ENCODE peak calls at places on chromosomes 4 and X, in four cellular contexts. K is K562, C is HepG2, D is HCT116. T is an unnamed sample.

GRCh38 chr4:70703695-70704332 is 15.5 kb downstream of the UTP3 start:
- DNase-seq in K (no peak), C (no peak), D (no peak), T (no peak)

GRCh38 chrX:70324326-70324725 is 34.4 kb downstream of the KIF4A start:
- DNase-seq in K (no peak), C (no peak), D (no peak), T (no peak)

GRCh38 chr4:105807496-105807895 is 87.8 kb upstream of the NPNT start:
- DNase-seq in K (no peak), C (no peak), D (no peak), T (no peak)

GRCh38 chrX:43964936-43965335 is 8.3 kb downstream of the NDP start:
- DNase-seq in K (no peak), C (no peak), D (no peak), T (no peak)

GRCh38 chrX:41014776-41015175 is 70.5 kb upstream of the USP9X start:
- DNase-seq in K (no peak), C (no peak), D (peak), T (no peak)

GRCh38 chr4:153152453-153153338 is 51.5 kb upstream of the TRIM2 start:
- DNase-seq in K (no peak), C (no peak), D (no peak), T (no peak)

GRCh38 chr4:82213485-82214162 is 160.2 kb downstream of the HNRNPD start:
- DNase-seq in K (no peak), C (no peak), D (no peak), T (no peak)

GRCh38 chr4:82797591-82798081 is 960 bp downstream of the SCD5 start:
- DNase-seq in K (no peak), C (no peak), D (no peak), T (no peak)

GRCh38 chrX:72133851-72134546 is 2.3 kb upstream of the RTL5 start:
- DNase-seq in K (no peak), C (no peak), D (no peak), T (no peak)

GRCh38 chrX:97517763-97518162 is 634.1 kb downstream of the RPA4 start:
- DNase-seq in K (no peak), C (no peak), D (no peak), T (no peak)

GRCh38 chr4:47145630-47146029 is 114.3 kb downstream of the GABRB1 start:
- DNase-seq in K (no peak), C (peak), D (no peak), T (no peak)

GRCh38 chr4:118141240-118141639 is 107.0 kb downstream of the NDST3 start:
- DNase-seq in K (no peak), C (no peak), D (no peak), T (no peak)

GRCh38 chrX:53483838-53484420 is 49.8 kb upstream of the HSD17B10 start:
- DNase-seq in K (no peak), C (no peak), D (no peak), T (no peak)

GRCh38 chrX:110914281-110914680 is 118.7 kb upstream of the CHRDL1 start:
- DNase-seq in K (no peak), C (no peak), D (no peak), T (no peak)

GRCh38 chrX:79081895-79082512 is 62.5 kb upstream of the GPR174 start:
- DNase-seq in K (peak), C (no peak), D (no peak), T (peak)

GRCh38 chrX:37921758-37922157 is 74.4 kb upstream of the DYNLT3 start:
- DNase-seq in K (no peak), C (no peak), D (no peak), T (no peak)

GRCh38 chrX:3526084-3526483 is 179.6 kb upstream of the MXRA5 start:
- DNase-seq in K (no peak), C (no peak), D (no peak), T (no peak)
- TF ChIP-seq TCF7L2 in K (no peak), C (no peak), D (no peak), T (no peak)

DNA sequence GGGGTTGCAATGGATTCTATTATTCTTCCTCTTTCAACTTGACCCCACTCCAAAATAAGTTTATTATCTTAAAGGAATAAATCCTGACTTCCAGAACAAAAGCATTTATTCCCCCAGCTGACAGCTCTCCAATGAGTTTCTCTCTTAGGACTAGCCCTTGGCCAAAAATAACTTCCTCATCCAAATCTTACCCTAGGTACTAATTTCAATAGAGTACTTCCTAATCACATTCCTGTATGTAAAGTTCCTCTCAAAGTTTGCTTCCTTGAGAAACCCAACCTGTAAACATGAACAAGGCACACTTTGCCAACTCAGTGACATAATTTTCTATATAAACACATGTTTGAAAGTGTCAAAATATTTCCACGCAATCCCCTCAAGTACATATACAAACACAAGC is 671.2 kb upstream of the GALNTL6 start:
- DNase-seq in K (no peak), C (no peak), D (no peak), T (no peak)
- TF ChIP-seq TCF7L2 in K (no peak), C (no peak), D (no peak), T (no peak)

DNA sequence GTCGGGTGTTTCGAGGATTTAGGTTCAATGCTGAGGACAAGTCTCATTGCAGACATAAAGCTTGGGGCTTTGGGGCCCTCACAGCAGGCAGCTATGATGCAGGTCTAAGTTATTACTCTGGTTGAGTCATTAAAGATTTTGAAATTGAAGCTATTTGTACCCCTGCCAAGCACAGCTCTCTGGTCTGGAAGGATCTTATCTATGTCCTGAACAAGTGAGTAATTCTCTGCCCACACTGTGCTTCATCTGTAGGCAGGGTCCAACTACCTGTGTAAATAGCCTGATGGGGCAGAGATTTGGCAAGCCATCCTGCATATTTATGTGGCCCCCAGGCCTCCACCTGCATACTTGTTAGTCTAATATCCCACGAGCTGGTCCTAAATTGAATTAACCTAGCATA is 41.4 kb upstream of the MAGEA4 start:
- DNase-seq in K (no peak), C (peak), D (peak), T (no peak)
- TF ChIP-seq TCF7L2 in K (no peak), C (no peak), D (no peak), T (no peak)

GRCh38 chr4:176359590-176359989 is 39.8 kb downstream of the SPCS3 start:
- DNase-seq in K (no peak), C (no peak), D (no peak), T (no peak)
- TF ChIP-seq TCF7L2 in K (no peak), C (no peak), D (no peak), T (no peak)

T was measured in Panc1.